ENCODE peak calls at places on chromosome 18, in seven cellular contexts. X is EL, Q is non-pigmented ciliary epithelial cell, L is right cardiac atrium, B is nephron progenitor cell, H is left colon, R is substantia nigra. T is an unnamed sample.

GRCh38 chr18:10776493-10776892 is 250.7 kb downstream of the NAPG start:
- DNase-seq in Q (no peak), X (no peak), L (peak), R (no peak), H (no peak), B (no peak), T (no peak)

GRCh38 chr18:27605107-27605834 is 420.2 kb upstream of the CHST9 start:
- DNase-seq in Q (peak), X (peak), R (peak), L (peak), B (peak), H (peak), T (peak)

GRCh38 chr18:44781890-44782289 is 101.2 kb downstream of the SETBP1 start:
- DNase-seq in Q (peak), L (no peak), B (no peak), R (no peak), H (no peak), X (peak), T (no peak)

GRCh38 chr18:68960355-68960754 is 162.5 kb downstream of the CCDC102B start:
- DNase-seq in Q (no peak), R (no peak), B (no peak), L (peak), H (no peak), X (no peak), T (no peak)

GRCh38 chr18:56257215-56257614 is 381.2 kb downstream of the TXNL1 start:
- DNase-seq in H (no peak), X (peak), L (no peak), R (no peak), B (no peak), Q (peak), T (no peak)

GRCh38 chr18:48902023-48902855 is 48.5 kb downstream of the SMAD7 start:
- DNase-seq in B (no peak), Q (peak), R (peak), H (peak), X (peak), L (peak), T (no peak)

GRCh38 chr18:58064406-58064998 is 20.5 kb downstream of the NEDD4L start:
- DNase-seq in Q (no peak), B (no peak), R (no peak), X (peak), L (no peak), H (no peak), T (no peak)

GRCh38 chr18:63350230-63350629 is 16.8 kb downstream of the KDSR start:
- DNase-seq in L (no peak), H (no peak), B (no peak), Q (no peak), R (no peak), X (no peak), T (no peak)

GRCh38 chr18:22634464-22634863 is 216.7 kb upstream of the CTAGE1 start:
- DNase-seq in Q (no peak), X (no peak), R (no peak), B (no peak), L (no peak), H (no peak), T (no peak)

GRCh38 chr18:49672853-49673252 is 111.0 kb downstream of the LIPG start:
- DNase-seq in L (no peak), R (no peak), B (no peak), H (no peak), X (no peak), Q (no peak), T (no peak)

GRCh38 chr18:25594351-25594750 is 242.4 kb upstream of the ZNF521 start:
- DNase-seq in X (peak), Q (peak), L (no peak), R (no peak), H (no peak), B (no peak), T (no peak)

GRCh38 chr18:10689231-10689953 is 163.6 kb downstream of the NAPG start:
- DNase-seq in B (no peak), Q (no peak), L (no peak), R (no peak), H (no peak), X (no peak), T (no peak)

GRCh38 chr18:24492445-24492844 is 32.0 kb downstream of the HRH4 start:
- DNase-seq in L (no peak), Q (no peak), R (no peak), X (no peak), H (peak), B (peak), T (no peak)

GRCh38 chr18:48893559-48894265 is 57.1 kb downstream of the SMAD7 start:
- DNase-seq in R (no peak), Q (no peak), H (peak), B (no peak), L (no peak), X (no peak), T (no peak)

GRCh38 chr18:515838-516237 is 15.3 kb upstream of the COLEC12 start:
- DNase-seq in R (no peak), H (no peak), L (no peak), B (no peak), Q (no peak), X (no peak), T (no peak)

GRCh38 chr18:79630266-79631095 is 49.1 kb upstream of the CTDP1 start:
- DNase-seq in H (no peak), B (no peak), L (no peak), R (no peak), Q (no peak), X (peak), T (no peak)

GRCh38 chr18:78528437-78529228 is 451.0 kb upstream of the SALL3 start:
- DNase-seq in L (no peak), R (no peak), B (no peak), X (no peak), H (no peak), Q (no peak), T (no peak)

GRCh38 chr18:23137093-23137640 is 1.9 kb downstream of the CABLES1 start:
- DNase-seq in L (no peak), H (no peak), B (no peak), R (no peak), Q (no peak), X (no peak), T (no peak)

GRCh38 chr18:60090170-60090569 is 190.4 kb downstream of the PMAIP1 start:
- DNase-seq in L (peak), R (no peak), X (no peak), H (no peak), B (no peak), Q (no peak), T (peak)

GRCh38 chr18:60019463-60019840 is 119.7 kb downstream of the PMAIP1 start:
- DNase-seq in L (no peak), X (peak), Q (peak), B (no peak), H (no peak), R (no peak), T (no peak)

GRCh38 chr18:5705393-5705792 is 161.6 kb upstream of the EPB41L3 start:
- DNase-seq in Q (no peak), H (no peak), B (no peak), X (no peak), R (peak), L (no peak), T (no peak)

GRCh38 chr18:79533146-79533545 is 137.4 kb downstream of the NFATC1 start:
- DNase-seq in H (peak), Q (no peak), R (no peak), X (no peak), B (no peak), L (peak), T (no peak)

GRCh38 chr18:55309249-55309648 is 278.7 kb downstream of the TCF4 start:
- DNase-seq in R (no peak), H (no peak), X (no peak), L (no peak), B (no peak), Q (no peak), T (no peak)

GRCh38 chr18:35861367-35862114 is 110.9 kb upstream of the RMP24 start:
- DNase-seq in R (no peak), B (no peak), H (no peak), Q (peak), L (peak), X (peak), T (no peak)

GRCh38 chr18:73124165-73124564 is 256.4 kb upstream of the NETO1 start:
- DNase-seq in L (no peak), R (no peak), Q (no peak), B (no peak), H (no peak), X (no peak), T (no peak)

GRCh38 chr18:55731594-55732042 is 143.6 kb upstream of the TCF4 start:
- DNase-seq in X (no peak), R (no peak), L (no peak), H (no peak), Q (no peak), B (no peak), T (no peak)

T was measured in D341Med.